ENCODE peak calls at places on chromosomes 13 and 19, in ten cellular contexts. J is heart right ventricle, L is breast epithelium, B is Panc1, Z is psoas muscle, Q is transverse colon, O is left ventricle myocardium inferior, P is stomach, C is HCT116, W is heart left ventricle. H is an unnamed sample. For H3K4me1, the result is how much of the 10 kb centered on the place peaks cover.

GRCh38 chr19:7363225-7363624 is 14.5 kb downstream of the ARHGEF18 start:
- DNase-seq in J (no peak), L (no peak), B (no peak), Z (no peak), Q (no peak), O (no peak), P (no peak), C (no peak), W (no peak), H (no peak)

GRCh38 chr13:79541426-79542049 is 60.6 kb downstream of the NDFIP2 start:
- DNase-seq in J (no peak), L (no peak), B (peak), Z (no peak), Q (no peak), O (no peak), P (no peak), C (peak), W (no peak), H (no peak)

GRCh38 chr19:39398297-39398864 is 7.2 kb downstream of the MED29 start:
- DNase-seq in J (peak), L (no peak), B (peak), Z (peak), Q (peak), O (peak), P (peak), C (peak), W (peak), H (peak)

GRCh38 chr13:42215578-42216421 is 56.2 kb upstream of the AKAP11 start:
- DNase-seq in J (no peak), L (no peak), B (no peak), Z (no peak), Q (no peak), O (no peak), P (no peak), C (peak), W (no peak), H (no peak)

GRCh38 chr13:37386276-37386675 is 212.3 kb downstream of the POSTN start:
- DNase-seq in J (no peak), L (no peak), B (no peak), Z (no peak), Q (no peak), O (no peak), P (no peak), C (no peak), W (no peak), H (no peak)

GRCh38 chr19:23402388-23402787 is 7.1 kb upstream of the ZNF91 start:
- DNase-seq in J (no peak), L (no peak), B (no peak), Z (no peak), Q (no peak), O (no peak), P (no peak), C (no peak), W (no peak), H (no peak)

GRCh38 chr13:102294407-102295018 is 107.3 kb downstream of the FGF14 start:
- DNase-seq in J (no peak), L (no peak), B (no peak), Z (no peak), Q (no peak), O (no peak), P (no peak), C (no peak), W (no peak), H (no peak)

GRCh38 chr19:19619849-19620210 is 1.3 kb upstream of the PBX4 start:
- DNase-seq in J (no peak), L (no peak), B (no peak), Z (no peak), Q (no peak), O (no peak), P (no peak), C (no peak), W (no peak), H (no peak)

GRCh38 chr19:28917661-28918060 is 295.3 kb downstream of the UQCRFS1 start:
- DNase-seq in J (no peak), L (no peak), B (no peak), Z (no peak), Q (no peak), O (no peak), P (no peak), C (no peak), W (no peak), H (no peak)

GRCh38 chr13:39777527-39778061 is 122.1 kb downstream of the COG6 start:
- DNase-seq in J (no peak), L (no peak), B (no peak), Z (no peak), Q (no peak), O (no peak), P (no peak), C (peak), W (no peak), H (no peak)

GRCh38 chr13:30908416-30908980 is 2.4 kb downstream of the MEDAG start:
- DNase-seq in J (peak), L (no peak), B (no peak), Z (no peak), Q (no peak), O (peak), P (no peak), C (no peak), W (no peak), H (no peak)

GRCh38 chr19:5951338-5951861 is 26.5 kb downstream of the RANBP3 start:
- DNase-seq in J (no peak), L (no peak), B (no peak), Z (no peak), Q (no peak), O (no peak), P (peak), C (no peak), W (no peak), H (no peak)

GRCh38 chr13:29362849-29363604 is 232.5 kb downstream of the SLC7A1 start:
- DNase-seq in J (no peak), L (no peak), B (peak), Z (no peak), Q (peak), O (no peak), P (peak), C (peak), W (no peak), H (no peak)

GRCh38 chr19:36668646-36669045 is 2.0 kb upstream of the ZNF461 start:
- DNase-seq in J (no peak), L (no peak), B (no peak), Z (no peak), Q (no peak), O (no peak), P (no peak), C (no peak), W (no peak), H (no peak)

GRCh38 chr19:51490676-51491075 is 10.9 kb downstream of the SIGLEC12 start:
- DNase-seq in J (no peak), L (no peak), B (no peak), Z (no peak), Q (no peak), O (no peak), P (no peak), C (no peak), W (no peak), H (no peak)

GRCh38 chr13:78241278-78241919 is 322.8 kb upstream of the EDNRB start:
- DNase-seq in J (peak), L (no peak), B (peak), Z (no peak), Q (peak), O (peak), P (no peak), C (no peak), W (peak), H (no peak)

GRCh38 chr13:40206241-40207109 is 460.0 kb downstream of the FOXO1 start:
- DNase-seq in J (no peak), L (no peak), B (no peak), Z (no peak), Q (no peak), O (no peak), P (peak), C (no peak), W (no peak), H (no peak)

GRCh38 chr13:108060111-108060510 is 155.2 kb downstream of the LIG4 start:
- DNase-seq in J (no peak), L (no peak), B (no peak), Z (no peak), Q (no peak), O (no peak), P (no peak), C (no peak), W (no peak), H (no peak)

GRCh38 chr13:21371011-21371410 is 88.1 kb downstream of the ZDHHC20 start:
- DNase-seq in J (no peak), L (no peak), B (no peak), Z (no peak), Q (no peak), O (no peak), P (no peak), C (no peak), W (no peak), H (no peak)

GRCh38 chr19:2193807-2194206 is 30.1 kb downstream of the DOT1L start:
- DNase-seq in J (no peak), L (no peak), B (no peak), Z (no peak), Q (no peak), O (no peak), P (no peak), C (no peak), W (no peak), H (no peak)

GRCh38 chr19:1113278-1113985 is 9.6 kb downstream of the GPX4 start:
- DNase-seq in J (peak), L (peak), B (no peak), Z (peak), Q (peak), O (peak), P (peak), C (peak), W (peak), H (peak)

GRCh38 chr19:12772323-12772722 is 3.0 kb downstream of the HOOK2 start:
- DNase-seq in J (peak), L (no peak), B (no peak), Z (peak), Q (no peak), O (peak), P (no peak), C (no peak), W (peak), H (no peak)

DNA sequence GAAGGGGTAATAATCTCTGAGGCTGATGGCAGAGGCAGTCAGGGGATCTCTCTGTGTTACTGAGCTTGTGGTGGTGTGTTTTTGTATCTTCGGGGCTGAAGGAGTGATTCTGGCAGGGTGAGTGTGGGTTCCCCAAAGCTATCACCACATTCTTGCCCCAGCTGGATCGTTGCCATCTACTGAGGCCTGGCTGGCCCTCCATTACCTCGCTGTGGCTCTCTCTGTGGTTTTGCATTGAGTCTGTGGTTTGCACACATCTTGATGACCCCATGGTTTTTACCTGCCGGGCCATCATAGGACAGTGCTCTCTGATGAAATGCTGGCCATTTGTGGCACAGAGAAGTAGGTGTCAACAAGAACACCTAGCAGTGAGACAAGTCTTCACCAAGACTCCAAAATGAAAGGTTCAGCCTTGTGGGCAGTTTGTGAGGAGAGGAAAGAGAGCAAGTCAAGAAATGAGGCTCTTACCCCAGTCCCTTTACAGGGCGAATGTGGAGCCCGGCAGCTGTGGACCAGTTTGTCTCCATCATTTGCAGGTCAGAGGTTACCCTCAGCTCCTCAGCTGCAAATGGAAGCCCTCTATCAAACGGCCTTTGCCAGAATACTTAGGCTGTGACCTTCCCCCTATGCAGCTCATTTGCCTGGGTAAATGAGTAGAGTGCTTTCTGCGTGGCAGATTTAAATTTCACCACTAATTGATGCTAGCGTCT is 69.0 kb upstream of the NPAS1 start:
- DNase-seq in J (no peak), L (no peak), B (no peak), Z (no peak), Q (no peak), O (no peak), P (no peak), C (no peak), W (no peak), H (no peak)
- H3K4me1 ChIP-seq in J (half or more), L (under half), B (under half), Z (under half), Q (under half), O (half or more), P (half or more), C (under half), W (half or more), H (under half)

GRCh38 chr19:4609878-4610511 is 29.3 kb upstream of the TNFAIP8L1 start:
- DNase-seq in J (peak), L (no peak), B (no peak), Z (no peak), Q (no peak), O (peak), P (no peak), C (no peak), W (peak), H (no peak)

GRCh38 chr19:4604912-4605311 is 34.4 kb upstream of the TNFAIP8L1 start:
- DNase-seq in J (no peak), L (no peak), B (no peak), Z (no peak), Q (no peak), O (no peak), P (no peak), C (no peak), W (no peak), H (no peak)

GRCh38 chr19:4606181-4606580 is 33.1 kb upstream of the TNFAIP8L1 start:
- DNase-seq in J (no peak), L (no peak), B (no peak), Z (no peak), Q (no peak), O (no peak), P (no peak), C (no peak), W (no peak), H (no peak)

GRCh38 chr19:4602915-4603314 is 36.4 kb upstream of the TNFAIP8L1 start:
- DNase-seq in J (no peak), L (no peak), B (no peak), Z (no peak), Q (no peak), O (no peak), P (no peak), C (no peak), W (no peak), H (no peak)

GRCh38 chr19:4606921-4607678 is 32.2 kb upstream of the TNFAIP8L1 start:
- DNase-seq in J (peak), L (no peak), B (no peak), Z (peak), Q (no peak), O (peak), P (no peak), C (no peak), W (peak), H (no peak)
- TF ChIP-seq CTCF in J (no peak), L (no peak), B (no peak), Z (no peak), Q (no peak), O (no peak), P (no peak), C (no peak), W (no peak), H (no peak)

GRCh38 chr19:47749326-47749725 is 4.0 kb downstream of the NOP53 start:
- DNase-seq in J (no peak), L (no peak), B (no peak), Z (no peak), Q (no peak), O (no peak), P (no peak), C (no peak), W (no peak), H (no peak)

GRCh38 chr19:47740866-47741519 is 4.4 kb upstream of the NOP53 start:
- DNase-seq in J (no peak), L (no peak), B (no peak), Z (no peak), Q (no peak), O (no peak), P (no peak), C (no peak), W (no peak), H (no peak)

GRCh38 chr19:47742636-47743035 is 2.7 kb upstream of the NOP53 start:
- DNase-seq in J (no peak), L (no peak), B (no peak), Z (no peak), Q (no peak), O (no peak), P (no peak), C (no peak), W (no peak), H (no peak)

GRCh38 chr19:47741544-47742125 is 3.7 kb upstream of the NOP53 start:
- DNase-seq in J (no peak), L (no peak), B (no peak), Z (no peak), Q (no peak), O (no peak), P (no peak), C (no peak), W (no peak), H (no peak)

GRCh38 chr19:47745010-47745901 is at the start of gene NOP53:
- DNase-seq in J (peak), L (peak), B (peak), Z (peak), Q (peak), O (peak), P (peak), C (peak), W (peak), H (peak)
- H3K4me1 ChIP-seq in J (under half), L (under half), B (under half), Z (under half), Q (under half), O (half or more), P (half or more), C (under half), W (under half), H (under half)

DNA sequence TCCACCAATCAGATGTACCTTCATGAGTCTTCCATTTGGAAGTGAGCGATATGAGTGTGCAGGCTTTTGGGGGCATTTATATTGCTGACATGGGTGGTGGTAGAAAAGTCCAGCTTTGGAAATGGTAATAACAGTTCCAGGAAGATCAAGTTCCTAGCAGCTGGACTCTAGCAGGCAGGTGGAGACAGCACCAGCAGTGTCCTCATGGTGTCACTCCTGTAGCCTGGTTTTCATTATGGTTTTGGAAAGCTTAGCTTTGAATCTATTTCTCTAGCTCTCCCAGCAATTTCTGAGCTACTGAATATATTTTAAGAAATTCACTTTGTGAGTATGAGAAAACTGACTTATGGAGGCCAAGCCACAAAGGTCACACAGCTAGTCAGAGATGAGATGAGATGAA is 523.2 kb upstream of the HTR2A start:
- DNase-seq in J (no peak), L (no peak), B (no peak), Z (no peak), Q (no peak), O (no peak), P (no peak), C (no peak), W (no peak), H (no peak)
- TF ChIP-seq CTCF in J (peak), L (no peak), B (no peak), Z (peak), Q (no peak), O (peak), P (no peak), C (no peak), W (peak), H (no peak)

DNA sequence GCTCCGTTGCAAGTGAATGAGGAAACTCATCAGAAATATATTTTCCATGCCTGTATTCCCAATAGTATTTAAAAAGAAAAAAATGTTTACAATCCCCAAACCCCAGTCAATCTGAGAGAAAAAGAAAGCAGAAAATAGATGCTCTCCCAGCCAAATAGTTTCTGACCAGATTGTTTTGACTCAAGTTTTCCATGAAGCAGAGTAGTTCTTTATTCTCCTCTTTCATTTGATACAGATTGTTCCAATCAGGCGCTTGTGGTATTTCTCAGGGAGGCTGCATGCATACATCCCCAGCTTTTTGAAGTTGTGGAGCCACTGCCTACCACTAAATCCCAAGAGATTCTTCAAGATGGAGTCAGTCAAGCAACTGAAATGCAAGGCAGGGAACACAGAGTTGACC is 110.6 kb downstream of the STARD13 start:
- DNase-seq in J (no peak), L (no peak), B (no peak), Z (no peak), Q (no peak), O (no peak), P (no peak), C (no peak), W (no peak), H (no peak)
- H3K4me1 ChIP-seq in J (under half), L (under half), B (under half), Z (under half), Q (under half), O (half or more), P (under half), C (under half), W (half or more), H (under half)

DNA sequence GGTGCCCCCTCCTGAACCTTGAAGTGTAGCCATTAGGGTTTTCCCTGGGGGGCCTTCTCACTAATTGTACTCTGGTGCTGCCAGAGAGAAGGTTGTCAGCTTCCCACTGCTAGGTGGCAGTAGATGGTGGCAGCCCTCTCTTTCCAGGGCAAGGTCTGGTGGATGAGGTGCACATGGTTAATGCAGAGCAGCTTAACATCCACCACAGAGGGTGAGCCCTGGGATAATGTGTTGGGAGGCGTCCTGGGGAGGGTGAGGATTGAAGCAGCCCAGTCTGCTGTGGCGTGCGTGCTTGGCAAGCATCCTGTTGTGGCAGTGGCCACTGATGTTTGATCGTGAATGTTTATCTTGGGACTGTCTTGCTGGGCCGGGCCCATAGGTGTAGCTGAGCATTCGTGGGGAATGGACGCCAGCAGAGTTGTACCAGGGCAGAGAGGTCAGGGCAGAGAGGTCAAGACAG is 5.8 kb downstream of the EGLN2 start:
- DNase-seq in J (no peak), L (no peak), B (no peak), Z (no peak), Q (no peak), O (no peak), P (peak), C (no peak), W (no peak), H (no peak)
- TF ChIP-seq CTCF in J (no peak), L (no peak), B (peak), Z (no peak), Q (no peak), O (peak), P (no peak), C (peak), W (peak), H (no peak)

DNA sequence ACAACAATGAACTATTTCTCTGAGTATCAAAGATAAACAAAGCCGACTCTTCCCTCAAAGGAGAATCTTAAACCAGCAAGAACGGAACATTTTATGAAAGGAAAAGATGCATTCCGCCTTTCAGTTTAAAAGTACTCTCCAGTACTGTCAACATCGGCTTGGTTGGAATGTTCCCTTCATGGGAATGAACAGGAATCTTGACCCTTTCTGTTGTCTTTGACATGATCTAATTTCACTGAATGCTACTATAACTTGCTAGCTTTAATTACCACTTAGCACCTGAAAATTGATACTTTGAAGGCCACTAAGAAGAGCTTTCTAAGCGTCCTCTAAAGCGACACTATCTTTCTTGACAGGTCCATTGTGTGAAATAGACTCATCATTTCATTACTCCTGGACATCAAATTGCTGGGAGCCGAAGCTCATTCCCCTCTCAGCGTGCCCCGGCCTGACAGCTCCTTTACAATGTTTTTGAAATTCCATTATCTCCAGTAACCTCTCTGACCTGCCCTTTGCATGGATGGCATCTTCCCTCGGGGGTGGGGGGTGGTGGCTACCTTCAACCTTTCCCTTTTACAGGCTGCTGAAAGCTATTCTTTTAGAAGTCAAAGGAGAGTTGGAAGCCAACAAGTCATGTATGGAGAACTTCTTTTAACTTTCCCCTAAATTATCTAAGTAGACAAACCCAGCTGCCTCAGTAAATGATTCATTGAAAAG is 67.9 kb downstream of the EFNB2 start:
- DNase-seq in J (no peak), L (no peak), B (no peak), Z (no peak), Q (no peak), O (no peak), P (no peak), C (no peak), W (no peak), H (no peak)
- H3K4me1 ChIP-seq in J (under half), L (under half), B (under half), Z (under half), Q (under half), O (under half), P (under half), C (under half), W (under half), H (under half)

H was measured in lung.